ENCODE peak calls at places on chromosomes 11 and 22, in five cellular contexts. V is GM12878, H is H1, K is HCT116, Z is HepG2. J is an unnamed sample.

GRCh38 chr11:85787809-85788805 is 22.8 kb downstream of the SYTL2 start:
- DNase-seq in V (no peak), Z (peak; percentile 21), K (no peak), H (no peak), J (no peak)

GRCh38 chr11:2589538-2589934 is 110.3 kb downstream of the KCNQ1OT1 start:
- DNase-seq in K (no peak), V (no peak), Z (no peak), H (no peak), J (no peak)

GRCh38 chr11:45803981-45804805 is 756 bp upstream of the SLC35C1 start:
- DNase-seq in K (no peak), Z (peak; percentile 18), H (peak; percentile 88), V (no peak), J (no peak)

GRCh38 chr22:36741204-36741793 is 34.6 kb downstream of the IFT27 start:
- DNase-seq in H (no peak), Z (no peak), V (no peak), K (peak; percentile 46), J (peak; percentile 68)

GRCh38 chr11:92796744-92797143 is 172.7 kb upstream of the MTNR1B start:
- DNase-seq in K (no peak), Z (no peak), V (no peak), H (no peak), J (no peak)

GRCh38 chr22:49046546-49047305 is 780.9 kb downstream of the BRD1 start:
- DNase-seq in K (peak; percentile 46), H (peak; percentile 89), Z (peak; percentile 50), V (no peak), J (peak; percentile 47)

GRCh38 chr11:62143727-62144126 is 19.9 kb downstream of the INCENP start:
- DNase-seq in H (no peak), Z (no peak), K (no peak), V (no peak), J (no peak)

GRCh38 chr11:13207665-13208594 is 69.7 kb upstream of the BMAL1 start:
- DNase-seq in Z (peak; percentile 54), H (peak; percentile 54), V (no peak), K (no peak), J (peak; percentile 25)

GRCh38 chr11:60925685-60926267 is 1.5 kb downstream of the TMEM132A start:
- DNase-seq in V (no peak), Z (no peak), K (no peak), H (no peak), J (no peak)

GRCh38 chr11:126310229-126310991 is 6.5 kb downstream of the DCPS start:
- DNase-seq in Z (peak; percentile 63), H (peak; percentile 82), V (no peak), K (peak; percentile 42), J (peak; percentile 74)

GRCh38 chr11:46055371-46055770 is 65.9 kb downstream of the PHF21A start:
- DNase-seq in Z (peak; percentile 80), H (no peak), V (no peak), K (no peak), J (no peak)

GRCh38 chr11:84247931-84248330 is 961.8 kb upstream of the CCDC90B start:
- DNase-seq in K (no peak), H (no peak), V (no peak), Z (no peak), J (no peak)

GRCh38 chr22:26194877-26195276 is 25.6 kb downstream of the SEZ6L start:
- DNase-seq in Z (no peak), K (no peak), V (no peak), H (no peak), J (no peak)

GRCh38 chr11:76753950-76754349 is 29.2 kb upstream of the TSKU start:
- DNase-seq in H (no peak), V (no peak), K (no peak), Z (no peak), J (no peak)

GRCh38 chr11:1517117-1518005 is 30.8 kb upstream of the MOB2 start:
- DNase-seq in H (no peak), Z (no peak), K (no peak), V (no peak), J (no peak)

GRCh38 chr11:101870510-101870909 is 44.3 kb upstream of the CEP126 start:
- DNase-seq in H (no peak), Z (no peak), V (no peak), K (peak; percentile 41), J (no peak)

GRCh38 chr11:66840317-66841091 is 2.7 kb upstream of the RCE1 start:
- DNase-seq in K (no peak), Z (no peak), H (no peak), V (no peak), J (no peak)

GRCh38 chr11:66841861-66842260 is 1.4 kb upstream of the RCE1 start:
- DNase-seq in Z (no peak), V (no peak), K (no peak), H (no peak), J (no peak)

GRCh38 chr11:66842896-66843775 is at the start of gene RCE1:
- DNase-seq in V (peak; percentile 37), Z (peak; percentile 71), H (peak; percentile 96), K (peak; percentile 65), J (peak; percentile 94)

GRCh38 chr11:66843776-66844495 is 695 bp downstream of the RCE1 start:
- DNase-seq in Z (peak; percentile 14), K (no peak), H (no peak), V (no peak), J (no peak)

GRCh38 chr11:66842501-66842895 is 743 bp upstream of the RCE1 start:
- DNase-seq in H (no peak), Z (no peak), V (no peak), K (no peak), J (no peak)
- TF ChIP-seq SIN3A in H (no peak), Z (no peak), V (no peak), K (no peak), J (peak; percentile 4)

DNA sequence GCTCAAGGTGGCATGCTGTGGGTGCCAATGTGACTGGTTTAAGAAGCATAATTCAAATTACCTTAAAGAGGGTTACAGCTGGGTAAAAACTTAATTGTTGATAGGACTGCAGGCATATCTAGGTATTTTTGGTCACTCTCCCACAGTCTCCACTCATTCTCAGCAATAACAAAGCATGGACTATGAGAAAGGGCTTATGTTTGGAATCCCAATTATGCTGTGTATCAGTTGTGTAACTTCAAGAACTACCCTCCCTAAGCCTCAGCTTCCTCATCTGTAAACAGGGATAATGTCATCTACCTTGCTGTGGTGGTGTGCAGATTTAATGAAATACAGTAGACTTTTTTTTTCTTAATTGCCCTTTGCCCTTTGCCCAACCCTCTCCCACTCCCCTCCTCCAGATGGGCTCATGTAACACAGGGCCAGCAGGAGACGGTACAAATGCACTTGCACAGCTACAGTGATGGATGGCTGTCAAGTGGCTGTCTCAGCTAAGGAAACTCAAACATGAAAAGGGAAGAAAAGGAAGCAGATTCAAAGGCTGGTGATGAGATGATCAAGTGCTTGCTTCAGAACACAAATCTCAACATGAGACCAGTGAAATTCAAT is 37.6 kb downstream of the MAP6 start:
- DNase-seq in V (no peak), H (no peak), Z (no peak), K (no peak), J (no peak)
- TF ChIP-seq SRF in V (no peak), H (no peak), Z (no peak), K (no peak), J (no peak)

DNA sequence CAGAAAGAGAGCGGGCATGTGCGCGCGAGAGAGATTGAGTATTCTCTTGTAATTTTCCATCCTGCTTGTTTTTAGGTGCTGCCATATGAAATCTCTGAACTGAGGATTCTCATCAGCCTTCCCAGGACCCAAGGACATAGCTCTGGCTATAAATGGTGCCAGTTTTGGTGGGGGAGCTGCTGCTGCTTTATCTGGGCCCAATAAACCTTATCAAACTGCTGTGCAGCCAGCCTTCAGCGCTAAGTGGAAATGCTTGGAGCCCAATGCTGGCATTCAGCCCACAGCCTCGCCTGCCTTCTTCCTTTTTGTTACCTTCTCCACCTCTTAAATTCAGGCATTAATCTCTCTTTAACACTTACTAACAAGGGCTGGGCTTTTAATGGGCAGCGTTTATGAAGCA is 2.4 kb upstream of the ZBTB16 start:
- DNase-seq in H (no peak), Z (no peak), K (no peak), V (no peak), J (no peak)
- TF ChIP-seq SIN3A in H (no peak), Z (no peak), K (no peak), V (no peak), J (no peak)

GRCh38 chr11:95119361-95120060 is 29.9 kb downstream of the ENDOD1 start:
- DNase-seq in V (no peak), Z (peak; percentile 10), K (no peak), H (no peak), J (no peak)
- TF ChIP-seq SRF in V (no peak), Z (no peak), K (no peak), H (no peak), J (no peak)

DNA sequence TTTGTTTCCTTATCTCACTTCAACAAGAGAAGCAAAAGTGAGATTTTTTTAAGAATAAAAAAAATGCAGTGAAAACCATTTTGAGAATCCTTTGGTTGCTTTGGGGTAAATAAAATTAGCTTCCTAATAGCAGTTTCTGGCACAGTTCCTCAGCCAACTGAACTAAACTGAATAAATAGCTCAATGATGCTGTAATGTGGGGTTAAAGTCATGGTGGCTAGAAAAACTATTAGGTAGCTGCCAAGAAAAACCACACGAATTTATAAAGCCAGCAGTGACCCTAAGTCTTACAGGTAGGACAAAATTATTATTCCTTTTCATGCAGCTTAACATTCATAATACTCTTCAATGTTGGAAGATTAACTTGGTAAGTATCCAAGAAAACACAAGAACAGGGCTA is 142.4 kb downstream of the APIP start:
- DNase-seq in V (no peak), H (no peak), Z (no peak), K (no peak), J (no peak)
- TF ChIP-seq SIN3A in V (no peak), H (no peak), Z (no peak), K (no peak), J (no peak)

DNA sequence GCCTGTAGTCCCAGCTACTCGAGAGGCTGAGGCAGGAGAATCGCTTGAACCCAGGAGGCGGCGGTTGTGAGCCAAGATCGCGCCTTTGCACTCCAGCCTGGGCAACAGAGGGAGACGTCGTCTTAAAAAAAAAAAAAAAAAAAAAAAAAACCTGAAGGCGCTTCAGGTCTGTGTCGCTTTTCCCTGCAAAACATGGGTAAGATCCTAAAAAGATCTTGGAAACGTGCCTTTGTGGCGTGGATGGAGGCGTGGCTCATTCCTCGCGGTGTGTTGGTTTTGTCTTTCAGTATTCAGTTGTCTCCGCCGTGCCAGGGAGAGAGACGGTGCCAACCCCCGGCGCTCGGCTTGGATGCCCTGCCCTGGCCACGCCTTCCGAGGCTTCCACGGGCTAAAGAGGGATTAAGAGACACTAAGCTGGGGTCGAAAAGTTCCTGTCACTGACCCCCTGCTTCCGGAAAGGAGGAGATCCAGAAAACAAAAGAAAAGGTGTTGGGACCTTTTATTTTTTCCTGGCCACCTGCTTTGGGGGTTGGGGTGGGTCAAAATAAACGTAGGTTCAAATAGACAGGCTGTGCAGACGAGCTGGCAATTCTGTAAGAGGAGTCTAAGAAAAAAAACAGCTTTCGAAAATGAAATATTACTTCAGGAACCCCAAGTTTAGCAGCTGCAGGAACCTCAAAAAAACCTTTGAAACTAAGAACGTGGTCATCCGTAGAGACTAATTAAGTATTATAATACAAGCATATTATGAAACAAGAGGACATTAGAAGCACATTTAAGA is 1.1 kb upstream of the SLC35F2 start:
- DNase-seq in K (peak; percentile 37), Z (no peak), H (peak; percentile 63), V (peak; percentile 63), J (peak; percentile 13)
- TF ChIP-seq SRF in K (no peak), Z (no peak), H (no peak), V (no peak), J (no peak)

J was measured in K562.